ENCODE peak calls at places on chromosomes 5 and 9, in nine cellular contexts. R, T, G, B, K, V, L, M and N are unnamed samples.

GRCh38 chr9:121744002-121744686 is 92.7 kb downstream of the DAB2IP start:
- DNase-seq in T (peak; percentile 12), V (no peak), K (peak; percentile 60), L (no peak), B (peak; percentile 81), M (peak; percentile 35), R (peak; percentile 79), G (no peak), N (peak; percentile 41)

GRCh38 chr9:131620764-131621520 is 75.6 kb downstream of the PRRT1B start:
- DNase-seq in G (no peak), V (no peak), L (no peak), T (no peak), R (peak; percentile 21), B (no peak), K (no peak), M (no peak), N (no peak)

GRCh38 chr5:95554331-95554646 is 488 bp downstream of the SKIC3 start:
- DNase-seq in M (no peak), B (no peak), R (no peak), V (no peak), L (no peak), K (no peak), G (no peak), T (peak; percentile 34), N (no peak)

GRCh38 chr5:29051509-29051908 is 2013.1 kb upstream of the CDH9 start:
- DNase-seq in R (no peak), M (no peak), L (no peak), V (no peak), T (no peak), B (no peak), K (no peak), G (no peak), N (no peak)

GRCh38 chr5:150774145-150774544 is 4.4 kb upstream of the SMIM3 start:
- DNase-seq in K (no peak), V (no peak), M (peak; percentile 93), R (no peak), T (no peak), B (no peak), G (no peak), L (no peak), N (no peak)

GRCh38 chr5:78497573-78498533 is 137.4 kb downstream of the SCAMP1 start:
- DNase-seq in M (no peak), V (no peak), B (no peak), R (peak; percentile 63), G (no peak), K (peak; percentile 54), T (no peak), L (no peak), N (no peak)

GRCh38 chr9:129823163-129823933 is 588 bp downstream of the TOR1A start:
- DNase-seq in L (no peak), M (peak; percentile 66), T (no peak), G (no peak), V (no peak), K (no peak), B (no peak), R (peak; percentile 41), N (peak; percentile 50)

GRCh38 chr5:158484968-158485367 is 614.7 kb downstream of the EBF1 start:
- DNase-seq in G (no peak), K (no peak), R (peak; percentile 47), B (no peak), V (no peak), M (no peak), L (no peak), T (no peak), N (peak; percentile 13)

GRCh38 chr9:15246688-15247087 is 60.3 kb downstream of the TTC39B start:
- DNase-seq in G (no peak), K (no peak), V (no peak), M (no peak), T (no peak), B (no peak), L (no peak), R (no peak), N (no peak)

GRCh38 chr9:83936523-83936922 is 15.3 kb upstream of the KIF27 start:
- DNase-seq in G (no peak), B (no peak), T (no peak), V (no peak), L (no peak), M (peak; percentile 14), R (no peak), K (no peak), N (no peak)

GRCh38 chr5:91468643-91469422 is 85.7 kb upstream of the ARRDC3 start:
- DNase-seq in L (no peak), B (no peak), R (no peak), V (no peak), G (no peak), T (no peak), M (peak; percentile 4), K (no peak), N (no peak)

GRCh38 chr5:170467000-170467707 is 36.7 kb upstream of the KCNIP1 start:
- DNase-seq in B (no peak), K (no peak), T (no peak), M (peak; percentile 94), V (no peak), G (peak; percentile 83), L (no peak), R (no peak), N (peak; percentile 29)

GRCh38 chr9:107760469-107761242 is 271.1 kb upstream of the KLF4 start:
- DNase-seq in K (no peak), M (no peak), T (no peak), L (no peak), V (no peak), R (peak; percentile 74), G (peak; percentile 85), B (no peak), N (no peak)

GRCh38 chr9:111833941-111834340 is 39.2 kb upstream of the SHOC1 start:
- DNase-seq in V (no peak), R (no peak), B (no peak), K (no peak), G (no peak), T (no peak), L (no peak), M (peak; percentile 91), N (peak; percentile 22)

GRCh38 chr9:27125936-27126335 is 16.9 kb downstream of the TEK start:
- DNase-seq in K (no peak), T (no peak), R (no peak), G (no peak), B (no peak), V (no peak), M (peak; percentile 44), L (no peak), N (no peak)

GRCh38 chr9:35423499-35423898 is 66.4 kb upstream of the RUSC2 start:
- DNase-seq in R (no peak), T (no peak), V (no peak), M (no peak), B (no peak), G (no peak), K (no peak), L (no peak), N (no peak)

GRCh38 chr5:143143973-143144372 is 259.5 kb downstream of the NR3C1 start:
- DNase-seq in M (peak; percentile 76), K (no peak), B (no peak), R (no peak), G (no peak), T (no peak), L (no peak), V (no peak), N (peak; percentile 42)

GRCh38 chr5:100270323-100270771 is 264.8 kb upstream of the FAM174A start:
- DNase-seq in K (no peak), B (no peak), M (peak; percentile 18), R (no peak), V (no peak), L (no peak), G (no peak), T (no peak), N (no peak)

GRCh38 chr5:80837679-80838078 is 122.5 kb upstream of the RASGRF2 start:
- DNase-seq in V (no peak), L (no peak), T (no peak), R (no peak), B (no peak), G (no peak), K (no peak), M (no peak), N (no peak)

GRCh38 chr5:172806897-172807672 is 27.0 kb upstream of the ERGIC1 start:
- DNase-seq in R (peak; percentile 92), B (peak; percentile 31), G (peak; percentile 98), K (peak; percentile 50), M (peak; percentile 95), T (no peak), L (peak; percentile 67), V (peak; percentile 74), N (peak; percentile 87)

GRCh38 chr5:142013734-142014495 is 1.1 kb upstream of the GNPDA1 start:
- DNase-seq in V (no peak), G (peak; percentile 87), T (no peak), B (no peak), R (peak; percentile 73), K (no peak), M (peak; percentile 71), L (no peak), N (peak; percentile 14)

GRCh38 chr9:133679466-133680051 is 43.4 kb downstream of the DBH start:
- DNase-seq in B (no peak), V (no peak), G (no peak), R (peak; percentile 67), L (no peak), M (no peak), T (no peak), K (no peak), N (no peak)

GRCh38 chr5:96919754-96920197 is 16.1 kb upstream of the LNPEP start:
- DNase-seq in G (no peak), M (no peak), L (no peak), B (no peak), V (no peak), R (no peak), K (no peak), T (no peak), N (no peak)

GRCh38 chr5:133331866-133332731 is 280.2 kb downstream of the FSTL4 start:
- DNase-seq in L (no peak), V (no peak), G (no peak), R (no peak), T (no peak), K (no peak), B (no peak), M (no peak), N (no peak)

GRCh38 chr9:5352637-5353248 is 13.1 kb upstream of the RLN1 start:
- DNase-seq in M (no peak), L (no peak), R (no peak), T (no peak), V (no peak), B (no peak), K (no peak), G (no peak), N (no peak)